ENCODE peak calls at places on chromosome 20, in nine cellular contexts. One of them, this sample, is unnamed.
A peak's percentile ranks its signal among the peaks of the same experiment; 100 is the strongest.

GRCh38 chr20:23060629-23061028 is 11.2 kb upstream of the THBD start:
- DNase-seq in anterior cingulate cortex: no peak
- DNase-seq in activated T-cell treated with anti-CD3 and anti-CD28 coated beads, Interleukin-2, amount 50 U/mL, for 4 hours: no peak
- DNase-seq in B cell: no peak
- DNase-seq in hypothalamus: no peak
- DNase-seq in Right ventricle myocardium inferior: no peak
- DNase-seq in NCI-H1436: no peak
- DNase-seq in neural crest cell: no peak
- DNase-seq in EL: no peak
- DNase-seq in this sample: no peak

GRCh38 chr20:24949756-24950127 is 673 bp downstream of the CST7 start:
- DNase-seq in anterior cingulate cortex: no peak
- DNase-seq in activated T-cell treated with anti-CD3 and anti-CD28 coated beads, Interleukin-2, amount 50 U/mL, for 4 hours: no peak
- DNase-seq in B cell: no peak
- DNase-seq in hypothalamus: no peak
- DNase-seq in Right ventricle myocardium inferior: no peak
- DNase-seq in NCI-H1436: no peak
- DNase-seq in neural crest cell: no peak
- DNase-seq in EL: no peak
- DNase-seq in this sample: no peak

GRCh38 chr20:41002842-41003142 is 25.8 kb upstream of the TOP1 start:
- DNase-seq in anterior cingulate cortex: no peak
- DNase-seq in activated T-cell treated with anti-CD3 and anti-CD28 coated beads, Interleukin-2, amount 50 U/mL, for 4 hours: no peak
- DNase-seq in B cell: no peak
- DNase-seq in hypothalamus: no peak
- DNase-seq in Right ventricle myocardium inferior: no peak
- DNase-seq in NCI-H1436: no peak
- DNase-seq in neural crest cell: no peak
- DNase-seq in EL: no peak
- DNase-seq in this sample: no peak

GRCh38 chr20:37810027-37810426 is 92.9 kb upstream of the VSTM2L start:
- DNase-seq in anterior cingulate cortex: no peak
- DNase-seq in activated T-cell treated with anti-CD3 and anti-CD28 coated beads, Interleukin-2, amount 50 U/mL, for 4 hours: no peak
- DNase-seq in B cell: no peak
- DNase-seq in hypothalamus: no peak
- DNase-seq in Right ventricle myocardium inferior: no peak
- DNase-seq in NCI-H1436: no peak
- DNase-seq in neural crest cell: no peak
- DNase-seq in EL: no peak
- DNase-seq in this sample: no peak

GRCh38 chr20:43949741-43950618 is 35.3 kb downstream of the TOX2 start:
- DNase-seq in anterior cingulate cortex: no peak
- DNase-seq in activated T-cell treated with anti-CD3 and anti-CD28 coated beads, Interleukin-2, amount 50 U/mL, for 4 hours: peak; percentile 46
- DNase-seq in B cell: peak; percentile 20
- DNase-seq in hypothalamus: no peak
- DNase-seq in Right ventricle myocardium inferior: peak; percentile 86
- DNase-seq in NCI-H1436: no peak
- DNase-seq in neural crest cell: no peak
- DNase-seq in EL: no peak
- DNase-seq in this sample: no peak

GRCh38 chr20:41249371-41249770 is 68.2 kb downstream of the ZHX3 start:
- DNase-seq in anterior cingulate cortex: peak; percentile 64
- DNase-seq in activated T-cell treated with anti-CD3 and anti-CD28 coated beads, Interleukin-2, amount 50 U/mL, for 4 hours: no peak
- DNase-seq in B cell: no peak
- DNase-seq in hypothalamus: no peak
- DNase-seq in Right ventricle myocardium inferior: peak; percentile 75
- DNase-seq in NCI-H1436: no peak
- DNase-seq in neural crest cell: peak; percentile 9
- DNase-seq in EL: peak; percentile 86
- DNase-seq in this sample: peak; percentile 74

GRCh38 chr20:51354769-51355319 is 187.7 kb downstream of the NFATC2 start:
- DNase-seq in anterior cingulate cortex: no peak
- DNase-seq in activated T-cell treated with anti-CD3 and anti-CD28 coated beads, Interleukin-2, amount 50 U/mL, for 4 hours: no peak
- DNase-seq in B cell: no peak
- DNase-seq in hypothalamus: no peak
- DNase-seq in Right ventricle myocardium inferior: no peak
- DNase-seq in NCI-H1436: no peak
- DNase-seq in neural crest cell: no peak
- DNase-seq in EL: peak; percentile 88
- DNase-seq in this sample: no peak

GRCh38 chr20:32456869-32457421 is 98.8 kb downstream of the ASXL1 start:
- DNase-seq in anterior cingulate cortex: peak; percentile 58
- DNase-seq in activated T-cell treated with anti-CD3 and anti-CD28 coated beads, Interleukin-2, amount 50 U/mL, for 4 hours: peak; percentile 21
- DNase-seq in B cell: peak; percentile 58
- DNase-seq in hypothalamus: peak; percentile 64
- DNase-seq in Right ventricle myocardium inferior: no peak
- DNase-seq in NCI-H1436: no peak
- DNase-seq in neural crest cell: peak; percentile 96
- DNase-seq in EL: peak; percentile 47
- DNase-seq in this sample: peak; percentile 54

GRCh38 chr20:7966176-7966575 is 25.9 kb upstream of the HAO1 start:
- DNase-seq in anterior cingulate cortex: no peak
- DNase-seq in activated T-cell treated with anti-CD3 and anti-CD28 coated beads, Interleukin-2, amount 50 U/mL, for 4 hours: no peak
- DNase-seq in B cell: no peak
- DNase-seq in hypothalamus: no peak
- DNase-seq in Right ventricle myocardium inferior: no peak
- DNase-seq in NCI-H1436: no peak
- DNase-seq in neural crest cell: no peak
- DNase-seq in EL: no peak
- DNase-seq in this sample: no peak

GRCh38 chr20:63854069-63854765 is 7.1 kb upstream of the ABHD16B start:
- DNase-seq in anterior cingulate cortex: no peak
- DNase-seq in activated T-cell treated with anti-CD3 and anti-CD28 coated beads, Interleukin-2, amount 50 U/mL, for 4 hours: no peak
- DNase-seq in B cell: no peak
- DNase-seq in hypothalamus: no peak
- DNase-seq in Right ventricle myocardium inferior: no peak
- DNase-seq in NCI-H1436: no peak
- DNase-seq in neural crest cell: no peak
- DNase-seq in EL: no peak
- DNase-seq in this sample: no peak

GRCh38 chr20:41178904-41179432 is 41.6 kb downstream of the PLCG1 start:
- DNase-seq in anterior cingulate cortex: peak; percentile 63
- DNase-seq in activated T-cell treated with anti-CD3 and anti-CD28 coated beads, Interleukin-2, amount 50 U/mL, for 4 hours: no peak
- DNase-seq in B cell: no peak
- DNase-seq in hypothalamus: peak; percentile 30
- DNase-seq in Right ventricle myocardium inferior: no peak
- DNase-seq in NCI-H1436: no peak
- DNase-seq in neural crest cell: no peak
- DNase-seq in EL: no peak
- DNase-seq in this sample: peak; percentile 69

GRCh38 chr20:1926237-1926636 is 31.0 kb downstream of the SIRPA start:
- DNase-seq in anterior cingulate cortex: no peak
- DNase-seq in activated T-cell treated with anti-CD3 and anti-CD28 coated beads, Interleukin-2, amount 50 U/mL, for 4 hours: no peak
- DNase-seq in B cell: no peak
- DNase-seq in hypothalamus: no peak
- DNase-seq in Right ventricle myocardium inferior: no peak
- DNase-seq in NCI-H1436: no peak
- DNase-seq in neural crest cell: no peak
- DNase-seq in EL: no peak
- DNase-seq in this sample: no peak

This sample was measured in midbrain.